ENCODE peak calls at places on chromosomes 5 and 9, in four cellular contexts. One of them, this sample, is unnamed.

GRCh38 chr5:80156156-80156555 is 99.7 kb downstream of the SERINC5 start:
- DNase-seq in ACHN: no peak
- DNase-seq in B cell: no peak
- DNase-seq in activated T-cell treated with anti-CD3 and anti-CD28 coated beads, Interleukin-2, amount 50 U/mL, for 4 hours: no peak
- DNase-seq in this sample: no peak

GRCh38 chr5:54040773-54041172 is 269.6 kb downstream of the ARL15 start:
- DNase-seq in ACHN: no peak
- DNase-seq in activated T-cell treated with anti-CD3 and anti-CD28 coated beads, Interleukin-2, amount 50 U/mL, for 4 hours: no peak
- DNase-seq in B cell: no peak
- DNase-seq in this sample: no peak

GRCh38 chr9:91138760-91139159 is 223.0 kb downstream of the AUH start:
- DNase-seq in activated T-cell treated with anti-CD3 and anti-CD28 coated beads, Interleukin-2, amount 50 U/mL, for 4 hours: no peak
- DNase-seq in ACHN: no peak
- DNase-seq in B cell: no peak
- DNase-seq in this sample: peak

GRCh38 chr9:123251741-123252140 is 16.6 kb downstream of the STRBP start:
- DNase-seq in B cell: no peak
- DNase-seq in activated T-cell treated with anti-CD3 and anti-CD28 coated beads, Interleukin-2, amount 50 U/mL, for 4 hours: no peak
- DNase-seq in ACHN: no peak
- DNase-seq in this sample: no peak

GRCh38 chr5:103340717-103341397 is 82.3 kb downstream of the MACIR start:
- DNase-seq in ACHN: no peak
- DNase-seq in B cell: no peak
- DNase-seq in activated T-cell treated with anti-CD3 and anti-CD28 coated beads, Interleukin-2, amount 50 U/mL, for 4 hours: no peak
- DNase-seq in this sample: peak

GRCh38 chr5:44233691-44234090 is 155.5 kb downstream of the FGF10 start:
- DNase-seq in activated T-cell treated with anti-CD3 and anti-CD28 coated beads, Interleukin-2, amount 50 U/mL, for 4 hours: no peak
- DNase-seq in ACHN: no peak
- DNase-seq in B cell: no peak
- DNase-seq in this sample: no peak

GRCh38 chr5:17216974-17217325 is 481 bp upstream of the BASP1 start:
- DNase-seq in ACHN: peak
- DNase-seq in activated T-cell treated with anti-CD3 and anti-CD28 coated beads, Interleukin-2, amount 50 U/mL, for 4 hours: no peak
- DNase-seq in B cell: no peak
- DNase-seq in this sample: peak

GRCh38 chr5:178346607-178347334 is 114.2 kb upstream of the PHYKPL start:
- DNase-seq in B cell: no peak
- DNase-seq in activated T-cell treated with anti-CD3 and anti-CD28 coated beads, Interleukin-2, amount 50 U/mL, for 4 hours: no peak
- DNase-seq in ACHN: no peak
- DNase-seq in this sample: no peak

GRCh38 chr9:134844821-134845220 is 35.8 kb upstream of the FCN2 start:
- DNase-seq in activated T-cell treated with anti-CD3 and anti-CD28 coated beads, Interleukin-2, amount 50 U/mL, for 4 hours: no peak
- DNase-seq in ACHN: no peak
- DNase-seq in B cell: no peak
- DNase-seq in this sample: no peak

GRCh38 chr5:171644536-171644935 is 141.1 kb upstream of the SMIM23 start:
- DNase-seq in B cell: no peak
- DNase-seq in ACHN: no peak
- DNase-seq in activated T-cell treated with anti-CD3 and anti-CD28 coated beads, Interleukin-2, amount 50 U/mL, for 4 hours: no peak
- DNase-seq in this sample: no peak

GRCh38 chr9:35490155-35490909 is 421 bp downstream of the RUSC2 start:
- DNase-seq in B cell: peak
- DNase-seq in ACHN: no peak
- DNase-seq in activated T-cell treated with anti-CD3 and anti-CD28 coated beads, Interleukin-2, amount 50 U/mL, for 4 hours: peak
- DNase-seq in this sample: peak

GRCh38 chr5:179237770-179238627 is 107.3 kb downstream of the ADAMTS2 start:
- DNase-seq in B cell: no peak
- DNase-seq in activated T-cell treated with anti-CD3 and anti-CD28 coated beads, Interleukin-2, amount 50 U/mL, for 4 hours: no peak
- DNase-seq in ACHN: no peak
- DNase-seq in this sample: no peak

GRCh38 chr9:73151653-73152382 is at the start of gene ANXA1:
- DNase-seq in activated T-cell treated with anti-CD3 and anti-CD28 coated beads, Interleukin-2, amount 50 U/mL, for 4 hours: no peak
- DNase-seq in ACHN: peak
- DNase-seq in B cell: no peak
- DNase-seq in this sample: peak

GRCh38 chr9:136711751-136712689 is at the start of gene DIPK1B:
- DNase-seq in B cell: peak
- DNase-seq in ACHN: no peak
- DNase-seq in activated T-cell treated with anti-CD3 and anti-CD28 coated beads, Interleukin-2, amount 50 U/mL, for 4 hours: no peak
- DNase-seq in this sample: peak

GRCh38 chr5:4555739-4556285 is 584.3 kb upstream of the ADAMTS16 start:
- DNase-seq in activated T-cell treated with anti-CD3 and anti-CD28 coated beads, Interleukin-2, amount 50 U/mL, for 4 hours: no peak
- DNase-seq in ACHN: no peak
- DNase-seq in B cell: no peak
- DNase-seq in this sample: peak

GRCh38 chr5:27612161-27612560 is 573.8 kb upstream of the CDH9 start:
- DNase-seq in activated T-cell treated with anti-CD3 and anti-CD28 coated beads, Interleukin-2, amount 50 U/mL, for 4 hours: no peak
- DNase-seq in B cell: no peak
- DNase-seq in ACHN: no peak
- DNase-seq in this sample: no peak

GRCh38 chr5:132008961-132009680 is 2.3 kb downstream of the ACSL6 start:
- DNase-seq in B cell: no peak
- DNase-seq in ACHN: no peak
- DNase-seq in activated T-cell treated with anti-CD3 and anti-CD28 coated beads, Interleukin-2, amount 50 U/mL, for 4 hours: peak
- DNase-seq in this sample: no peak

GRCh38 chr9:131690950-131691573 is 48.8 kb downstream of the RAPGEF1 start:
- DNase-seq in activated T-cell treated with anti-CD3 and anti-CD28 coated beads, Interleukin-2, amount 50 U/mL, for 4 hours: no peak
- DNase-seq in B cell: no peak
- DNase-seq in ACHN: no peak
- DNase-seq in this sample: no peak

GRCh38 chr9:91289244-91289643 is 72.5 kb downstream of the AUH start:
- DNase-seq in ACHN: no peak
- DNase-seq in activated T-cell treated with anti-CD3 and anti-CD28 coated beads, Interleukin-2, amount 50 U/mL, for 4 hours: no peak
- DNase-seq in B cell: no peak
- DNase-seq in this sample: no peak

This sample was measured in Daoy.